ENCODE peak calls at places on chromosomes 7 and 10, in nine cellular contexts. One of them, this sample, is unnamed. For H3K27me3, the result is how much of the 10 kb centered on the place peaks cover.

GRCh38 chr7:152672626-152673025 is 3.3 kb downstream of the XRCC2 start:
- DNase-seq in Peyer's patch: no peak
- DNase-seq in DND-41: no peak
- DNase-seq in GM23338: no peak
- DNase-seq in left ventricle myocardium inferior: no peak
- DNase-seq in heart right ventricle: no peak
- DNase-seq in transverse colon: no peak
- DNase-seq in uterus: no peak
- DNase-seq in ovary: no peak
- DNase-seq in this sample: no peak

GRCh38 chr7:25305831-25306230 is 77.5 kb upstream of the NPVF start:
- DNase-seq in Peyer's patch: no peak
- DNase-seq in DND-41: no peak
- DNase-seq in GM23338: no peak
- DNase-seq in left ventricle myocardium inferior: no peak
- DNase-seq in heart right ventricle: no peak
- DNase-seq in transverse colon: no peak
- DNase-seq in uterus: no peak
- DNase-seq in ovary: no peak
- DNase-seq in this sample: no peak

GRCh38 chr7:132655071-132655761 is 78.9 kb upstream of the PLXNA4 start:
- DNase-seq in Peyer's patch: peak
- DNase-seq in DND-41: peak
- DNase-seq in GM23338: peak
- DNase-seq in left ventricle myocardium inferior: peak
- DNase-seq in heart right ventricle: peak
- DNase-seq in transverse colon: peak
- DNase-seq in uterus: peak
- DNase-seq in ovary: no peak
- DNase-seq in this sample: peak

GRCh38 chr10:121265320-121265719 is 332.9 kb downstream of the FGFR2 start:
- DNase-seq in Peyer's patch: no peak
- DNase-seq in DND-41: no peak
- DNase-seq in GM23338: no peak
- DNase-seq in left ventricle myocardium inferior: no peak
- DNase-seq in heart right ventricle: no peak
- DNase-seq in transverse colon: no peak
- DNase-seq in uterus: no peak
- DNase-seq in ovary: no peak
- DNase-seq in this sample: no peak

GRCh38 chr7:121307021-121307575 is 21.7 kb upstream of the WNT16 start:
- DNase-seq in Peyer's patch: no peak
- DNase-seq in DND-41: no peak
- DNase-seq in GM23338: no peak
- DNase-seq in left ventricle myocardium inferior: no peak
- DNase-seq in heart right ventricle: no peak
- DNase-seq in transverse colon: no peak
- DNase-seq in uterus: no peak
- DNase-seq in ovary: no peak
- DNase-seq in this sample: no peak

GRCh38 chr7:93678185-93678584 is 103.7 kb upstream of the CALCR start:
- DNase-seq in Peyer's patch: no peak
- DNase-seq in DND-41: no peak
- DNase-seq in GM23338: no peak
- DNase-seq in left ventricle myocardium inferior: no peak
- DNase-seq in heart right ventricle: no peak
- DNase-seq in transverse colon: no peak
- DNase-seq in uterus: no peak
- DNase-seq in ovary: no peak
- DNase-seq in this sample: no peak

GRCh38 chr7:105163718-105164117 is 149.7 kb downstream of the KMT2E start:
- DNase-seq in Peyer's patch: no peak
- DNase-seq in DND-41: no peak
- DNase-seq in GM23338: no peak
- DNase-seq in left ventricle myocardium inferior: no peak
- DNase-seq in heart right ventricle: no peak
- DNase-seq in transverse colon: no peak
- DNase-seq in uterus: no peak
- DNase-seq in ovary: no peak
- DNase-seq in this sample: no peak

GRCh38 chr7:139417478-139417877 is 57.8 kb downstream of the LUC7L2 start:
- DNase-seq in Peyer's patch: no peak
- DNase-seq in DND-41: no peak
- DNase-seq in GM23338: no peak
- DNase-seq in left ventricle myocardium inferior: no peak
- DNase-seq in heart right ventricle: no peak
- DNase-seq in transverse colon: no peak
- DNase-seq in uterus: no peak
- DNase-seq in ovary: no peak
- DNase-seq in this sample: no peak

GRCh38 chr10:2145486-2145885 is 408.2 kb upstream of the ADARB2 start:
- DNase-seq in Peyer's patch: no peak
- DNase-seq in DND-41: no peak
- DNase-seq in GM23338: peak
- DNase-seq in left ventricle myocardium inferior: no peak
- DNase-seq in heart right ventricle: no peak
- DNase-seq in transverse colon: no peak
- DNase-seq in uterus: no peak
- DNase-seq in ovary: no peak
- DNase-seq in this sample: no peak

DNA sequence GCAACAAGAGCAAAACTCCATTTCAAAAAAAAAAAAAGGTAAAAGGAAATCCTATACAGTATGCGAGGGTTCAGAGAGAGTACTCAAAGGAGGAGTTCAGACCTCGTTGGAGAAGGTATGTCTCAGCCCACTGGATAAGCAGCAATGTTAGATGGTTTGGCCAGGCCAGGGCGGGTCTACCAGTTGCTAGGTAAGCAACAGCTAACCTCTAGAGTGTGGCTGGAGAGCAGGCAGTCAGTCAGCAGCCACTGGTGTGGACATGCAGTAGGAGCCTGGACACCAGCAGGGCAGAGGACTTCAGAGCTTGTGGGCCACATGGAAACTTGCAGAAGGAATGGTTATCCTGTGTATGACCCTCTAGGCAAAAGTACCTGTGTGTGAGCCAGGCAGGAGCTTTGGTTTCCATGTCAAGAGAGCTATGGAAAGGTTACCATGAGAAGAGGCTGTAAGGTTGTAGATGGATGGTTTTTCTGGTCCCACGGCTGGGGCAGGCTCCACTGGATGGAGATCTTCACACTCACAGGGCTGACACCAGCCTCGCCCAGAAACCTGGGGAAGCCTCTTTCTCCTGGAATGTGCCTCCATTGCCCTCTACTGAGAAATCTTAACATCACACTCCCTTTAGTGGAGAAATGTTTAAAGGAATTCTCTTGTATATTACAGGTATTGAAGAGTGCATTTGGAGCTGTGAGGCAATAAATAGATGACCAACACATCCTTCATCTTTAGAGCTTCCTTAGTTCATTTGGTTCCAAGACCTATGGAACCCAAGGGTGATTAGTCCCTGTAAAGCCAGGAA is 63.6 kb downstream of the CCDC186 start:
- DNase-seq in Peyer's patch: no peak
- DNase-seq in DND-41: no peak
- DNase-seq in GM23338: peak
- DNase-seq in left ventricle myocardium inferior: no peak
- DNase-seq in heart right ventricle: no peak
- DNase-seq in transverse colon: no peak
- DNase-seq in uterus: no peak
- DNase-seq in ovary: no peak
- DNase-seq in this sample: no peak
- TF ChIP-seq CTCF in Peyer's patch: peak
- TF ChIP-seq CTCF in DND-41: peak
- TF ChIP-seq CTCF in GM23338: peak
- TF ChIP-seq CTCF in left ventricle myocardium inferior: peak
- TF ChIP-seq CTCF in heart right ventricle: no peak
- TF ChIP-seq CTCF in transverse colon: peak
- TF ChIP-seq CTCF in uterus: no peak
- TF ChIP-seq CTCF in ovary: no peak
- TF ChIP-seq CTCF in this sample: no peak

DNA sequence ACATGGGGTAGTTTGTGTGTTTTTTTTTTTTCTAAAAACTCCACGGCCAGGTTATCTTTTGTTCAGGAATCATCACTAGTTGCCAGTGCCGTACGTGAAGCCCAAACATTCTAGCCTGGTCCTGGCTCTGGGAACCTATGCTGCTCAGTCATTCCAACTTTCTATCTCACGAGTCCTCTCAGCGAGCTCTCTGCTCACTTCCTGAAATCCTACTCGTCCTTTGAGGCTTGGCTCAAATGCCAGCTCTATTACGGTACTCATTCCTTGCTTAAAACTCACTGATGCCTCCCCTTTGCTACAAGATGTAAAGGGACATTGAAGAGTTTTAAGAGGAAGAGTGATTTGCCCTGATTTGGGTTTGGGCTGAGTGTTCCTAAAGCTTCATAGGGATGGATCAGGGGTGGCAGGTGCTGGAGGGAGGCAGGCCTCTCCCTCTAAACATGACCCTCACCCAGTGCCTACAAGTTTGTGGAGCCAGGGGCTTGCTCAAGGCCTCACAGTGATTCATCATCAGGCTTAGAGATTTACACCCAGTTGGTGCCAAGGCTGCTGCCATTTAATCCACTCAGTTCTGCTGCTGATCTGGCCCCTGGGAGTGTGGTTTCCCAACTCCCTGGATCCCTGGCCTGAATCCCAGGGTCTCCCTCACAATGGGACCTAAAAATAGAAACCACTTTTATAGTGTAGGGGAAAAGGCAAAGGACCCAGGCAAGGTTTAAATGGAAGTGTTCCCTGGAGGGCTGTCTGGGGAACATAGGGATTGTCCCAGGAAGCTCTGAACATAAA is 46.1 kb upstream of the R3HCC1L start:
- DNase-seq in Peyer's patch: no peak
- DNase-seq in DND-41: no peak
- DNase-seq in GM23338: no peak
- DNase-seq in left ventricle myocardium inferior: peak
- DNase-seq in heart right ventricle: peak
- DNase-seq in transverse colon: no peak
- DNase-seq in uterus: no peak
- DNase-seq in ovary: no peak
- DNase-seq in this sample: peak
- H3K27me3 ChIP-seq in Peyer's patch: under half
- H3K27me3 ChIP-seq in DND-41: under half
- H3K27me3 ChIP-seq in GM23338: under half
- H3K27me3 ChIP-seq in left ventricle myocardium inferior: under half
- H3K27me3 ChIP-seq in heart right ventricle: under half
- H3K27me3 ChIP-seq in transverse colon: under half
- H3K27me3 ChIP-seq in uterus: under half
- H3K27me3 ChIP-seq in ovary: under half
- H3K27me3 ChIP-seq in this sample: under half

GRCh38 chr10:69335613-69336012 is 57.3 kb downstream of the HK1 start:
- DNase-seq in Peyer's patch: no peak
- DNase-seq in DND-41: no peak
- DNase-seq in GM23338: no peak
- DNase-seq in left ventricle myocardium inferior: no peak
- DNase-seq in heart right ventricle: no peak
- DNase-seq in transverse colon: no peak
- DNase-seq in uterus: no peak
- DNase-seq in ovary: no peak
- DNase-seq in this sample: no peak

GRCh38 chr10:69336952-69337311 is 58.6 kb downstream of the HK1 start:
- DNase-seq in Peyer's patch: no peak
- DNase-seq in DND-41: no peak
- DNase-seq in GM23338: no peak
- DNase-seq in left ventricle myocardium inferior: no peak
- DNase-seq in heart right ventricle: no peak
- DNase-seq in transverse colon: no peak
- DNase-seq in uterus: no peak
- DNase-seq in ovary: no peak
- DNase-seq in this sample: no peak

GRCh38 chr10:69333205-69333604 is 54.9 kb downstream of the HK1 start:
- DNase-seq in Peyer's patch: no peak
- DNase-seq in DND-41: no peak
- DNase-seq in GM23338: peak
- DNase-seq in left ventricle myocardium inferior: no peak
- DNase-seq in heart right ventricle: peak
- DNase-seq in transverse colon: no peak
- DNase-seq in uterus: no peak
- DNase-seq in ovary: no peak
- DNase-seq in this sample: peak

GRCh38 chr10:69334258-69335062 is 56.2 kb downstream of the HK1 start:
- DNase-seq in Peyer's patch: no peak
- DNase-seq in DND-41: no peak
- DNase-seq in GM23338: no peak
- DNase-seq in left ventricle myocardium inferior: no peak
- DNase-seq in heart right ventricle: no peak
- DNase-seq in transverse colon: no peak
- DNase-seq in uterus: no peak
- DNase-seq in ovary: no peak
- DNase-seq in this sample: no peak

GRCh38 chr10:69335063-69335587 is 56.8 kb downstream of the HK1 start:
- DNase-seq in Peyer's patch: peak
- DNase-seq in DND-41: no peak
- DNase-seq in GM23338: no peak
- DNase-seq in left ventricle myocardium inferior: peak
- DNase-seq in heart right ventricle: peak
- DNase-seq in transverse colon: peak
- DNase-seq in uterus: no peak
- DNase-seq in ovary: no peak
- DNase-seq in this sample: peak
- H3K4me3 ChIP-seq in Peyer's patch: peak
- H3K4me3 ChIP-seq in DND-41: no peak
- H3K4me3 ChIP-seq in GM23338: no peak
- H3K4me3 ChIP-seq in left ventricle myocardium inferior: peak
- H3K4me3 ChIP-seq in heart right ventricle: no peak
- H3K4me3 ChIP-seq in transverse colon: no peak
- H3K4me3 ChIP-seq in uterus: no peak
- H3K4me3 ChIP-seq in ovary: no peak
- H3K4me3 ChIP-seq in this sample: no peak

GRCh38 chr7:4993471-4993870 is 34.5 kb upstream of the MMD2 start:
- DNase-seq in Peyer's patch: no peak
- DNase-seq in DND-41: no peak
- DNase-seq in GM23338: no peak
- DNase-seq in left ventricle myocardium inferior: no peak
- DNase-seq in heart right ventricle: no peak
- DNase-seq in transverse colon: no peak
- DNase-seq in uterus: no peak
- DNase-seq in ovary: no peak
- DNase-seq in this sample: no peak

GRCh38 chr7:4995429-4995969 is 36.5 kb upstream of the MMD2 start:
- DNase-seq in Peyer's patch: no peak
- DNase-seq in DND-41: no peak
- DNase-seq in GM23338: no peak
- DNase-seq in left ventricle myocardium inferior: no peak
- DNase-seq in heart right ventricle: no peak
- DNase-seq in transverse colon: no peak
- DNase-seq in uterus: no peak
- DNase-seq in ovary: no peak
- DNase-seq in this sample: no peak

GRCh38 chr7:4998830-4999768 is 40.1 kb upstream of the MMD2 start:
- DNase-seq in Peyer's patch: no peak
- DNase-seq in DND-41: no peak
- DNase-seq in GM23338: no peak
- DNase-seq in left ventricle myocardium inferior: no peak
- DNase-seq in heart right ventricle: no peak
- DNase-seq in transverse colon: no peak
- DNase-seq in uterus: no peak
- DNase-seq in ovary: no peak
- DNase-seq in this sample: no peak

GRCh38 chr7:4998244-4998643 is 39.3 kb upstream of the MMD2 start:
- DNase-seq in Peyer's patch: no peak
- DNase-seq in DND-41: no peak
- DNase-seq in GM23338: no peak
- DNase-seq in left ventricle myocardium inferior: no peak
- DNase-seq in heart right ventricle: no peak
- DNase-seq in transverse colon: no peak
- DNase-seq in uterus: no peak
- DNase-seq in ovary: no peak
- DNase-seq in this sample: no peak

GRCh38 chr7:4996696-4997222 is 37.8 kb upstream of the MMD2 start:
- DNase-seq in Peyer's patch: no peak
- DNase-seq in DND-41: no peak
- DNase-seq in GM23338: peak
- DNase-seq in left ventricle myocardium inferior: no peak
- DNase-seq in heart right ventricle: no peak
- DNase-seq in transverse colon: no peak
- DNase-seq in uterus: no peak
- DNase-seq in ovary: no peak
- DNase-seq in this sample: no peak
- TF ChIP-seq CTCF in Peyer's patch: no peak
- TF ChIP-seq CTCF in DND-41: no peak
- TF ChIP-seq CTCF in GM23338: peak
- TF ChIP-seq CTCF in left ventricle myocardium inferior: no peak
- TF ChIP-seq CTCF in heart right ventricle: no peak
- TF ChIP-seq CTCF in transverse colon: no peak
- TF ChIP-seq CTCF in uterus: no peak
- TF ChIP-seq CTCF in ovary: no peak
- TF ChIP-seq CTCF in this sample: no peak